ENCODE peak calls at places on chromosomes 12 and 14, in seven cellular contexts. E is left lung, H is IMR-90, W is lung, I is K562, R is heart right ventricle, A is right cardiac atrium. O is an unnamed sample.

GRCh38 chr12:9651265-9651729 is 18.2 kb upstream of the CLEC2D start:
- ATAC-seq in E (no peak), H (no peak), W (no peak), I (no peak), R (no peak), A (no peak), O (no peak)

GRCh38 chr14:81400852-81401251 is 728 bp upstream of the STON2 start:
- ATAC-seq in E (peak), H (no peak), W (peak), I (peak), R (peak), A (peak), O (peak)

GRCh38 chr12:131940121-131940520 is 9.6 kb upstream of the EP400 start:
- ATAC-seq in E (no peak), H (no peak), W (no peak), I (no peak), R (no peak), A (no peak), O (no peak)

GRCh38 chr14:94632305-94632590 is 20.1 kb downstream of the SERPINA3 start:
- ATAC-seq in E (no peak), H (no peak), W (no peak), I (no peak), R (no peak), A (no peak), O (no peak)

GRCh38 chr12:117261267-117261666 is 71.0 kb upstream of the FBXO21 start:
- ATAC-seq in E (no peak), H (no peak), W (no peak), I (no peak), R (no peak), A (no peak), O (no peak)

GRCh38 chr14:37594916-37595808 is at the start of the genes FOXA1 and TTC6:
- ATAC-seq in E (peak), H (peak), W (peak), I (peak), R (no peak), A (no peak), O (peak)

GRCh38 chr12:49643961-49644619 is 20.7 kb downstream of the PRPF40B start:
- ATAC-seq in E (no peak), H (no peak), W (no peak), I (peak), R (peak), A (peak), O (peak)

GRCh38 chr14:35963209-35963608 is 137.1 kb downstream of the BRMS1L start:
- ATAC-seq in E (peak), H (no peak), W (no peak), I (peak), R (no peak), A (no peak), O (no peak)

GRCh38 chr14:42980419-42980818 is 1373.7 kb downstream of the LRFN5 start:
- ATAC-seq in E (no peak), H (no peak), W (no peak), I (no peak), R (no peak), A (no peak), O (no peak)

GRCh38 chr12:3293446-3294161 is 197.4 kb upstream of the PRMT8 start:
- ATAC-seq in E (no peak), H (peak), W (no peak), I (peak), R (peak), A (peak), O (no peak)

GRCh38 chr14:95015046-95015445 is 142.3 kb downstream of the DICER1 start:
- ATAC-seq in E (no peak), H (no peak), W (no peak), I (no peak), R (no peak), A (no peak), O (no peak)

GRCh38 chr14:98931911-98932310 is 340.1 kb downstream of the BCL11B start:
- ATAC-seq in E (no peak), H (no peak), W (no peak), I (no peak), R (no peak), A (no peak), O (no peak)

GRCh38 chr12:53560386-53560785 is 53.1 kb upstream of the NPFF start:
- ATAC-seq in E (no peak), H (peak), W (no peak), I (no peak), R (peak), A (peak), O (peak)

GRCh38 chr12:9762369-9762768 is 1.7 kb upstream of the CD69 start:
- ATAC-seq in E (no peak), H (no peak), W (no peak), I (no peak), R (no peak), A (no peak), O (no peak)

GRCh38 chr12:11713202-11713601 is 63.7 kb downstream of the ETV6 start:
- ATAC-seq in E (no peak), H (no peak), W (no peak), I (no peak), R (no peak), A (no peak), O (no peak)

GRCh38 chr12:109310247-109311125 is 1.4 kb upstream of the FOXN4 start:
- ATAC-seq in E (peak), H (no peak), W (no peak), I (peak), R (no peak), A (no peak), O (no peak)

GRCh38 chr12:63420206-63420644 is 248.1 kb downstream of the DPY19L2 start:
- ATAC-seq in E (peak), H (peak), W (no peak), I (peak), R (peak), A (no peak), O (no peak)

GRCh38 chr14:100641274-100641860 is 54.1 kb upstream of the BEGAIN start:
- ATAC-seq in E (no peak), H (no peak), W (no peak), I (no peak), R (no peak), A (no peak), O (no peak)

GRCh38 chr12:8647968-8648367 is 14.7 kb downstream of the MFAP5 start:
- ATAC-seq in E (no peak), H (no peak), W (no peak), I (no peak), R (no peak), A (no peak), O (no peak)

GRCh38 chr14:35695647-35696046 is 113.4 kb downstream of the RALGAPA1 start:
- ATAC-seq in E (no peak), H (no peak), W (no peak), I (no peak), R (no peak), A (no peak), O (no peak)

GRCh38 chr12:26378721-26379120 is 183.3 kb downstream of the SSPN start:
- ATAC-seq in E (peak), H (no peak), W (no peak), I (no peak), R (peak), A (peak), O (no peak)

GRCh38 chr14:95287176-95287754 is 32.4 kb downstream of the CLMN start:
- ATAC-seq in E (no peak), H (no peak), W (no peak), I (no peak), R (no peak), A (no peak), O (no peak)

GRCh38 chr12:122159879-122160278 is 14.1 kb downstream of the IL31 start:
- ATAC-seq in E (no peak), H (no peak), W (no peak), I (peak), R (no peak), A (no peak), O (no peak)

GRCh38 chr12:68794653-68795253 is 13.2 kb upstream of the MDM2 start:
- ATAC-seq in E (no peak), H (peak), W (no peak), I (no peak), R (no peak), A (no peak), O (no peak)

GRCh38 chr14:65045011-65045410 is 57.3 kb downstream of the MAX start:
- ATAC-seq in E (no peak), H (no peak), W (no peak), I (peak), R (no peak), A (no peak), O (no peak)

GRCh38 chr12:70367268-70368141 is 1.4 kb downstream of the KCNMB4 start:
- ATAC-seq in E (no peak), H (no peak), W (no peak), I (no peak), R (peak), A (no peak), O (no peak)

GRCh38 chr12:51471465-51471864 is 46.8 kb downstream of the SLC4A8 start:
- ATAC-seq in E (no peak), H (no peak), W (no peak), I (no peak), R (no peak), A (no peak), O (no peak)

DNA sequence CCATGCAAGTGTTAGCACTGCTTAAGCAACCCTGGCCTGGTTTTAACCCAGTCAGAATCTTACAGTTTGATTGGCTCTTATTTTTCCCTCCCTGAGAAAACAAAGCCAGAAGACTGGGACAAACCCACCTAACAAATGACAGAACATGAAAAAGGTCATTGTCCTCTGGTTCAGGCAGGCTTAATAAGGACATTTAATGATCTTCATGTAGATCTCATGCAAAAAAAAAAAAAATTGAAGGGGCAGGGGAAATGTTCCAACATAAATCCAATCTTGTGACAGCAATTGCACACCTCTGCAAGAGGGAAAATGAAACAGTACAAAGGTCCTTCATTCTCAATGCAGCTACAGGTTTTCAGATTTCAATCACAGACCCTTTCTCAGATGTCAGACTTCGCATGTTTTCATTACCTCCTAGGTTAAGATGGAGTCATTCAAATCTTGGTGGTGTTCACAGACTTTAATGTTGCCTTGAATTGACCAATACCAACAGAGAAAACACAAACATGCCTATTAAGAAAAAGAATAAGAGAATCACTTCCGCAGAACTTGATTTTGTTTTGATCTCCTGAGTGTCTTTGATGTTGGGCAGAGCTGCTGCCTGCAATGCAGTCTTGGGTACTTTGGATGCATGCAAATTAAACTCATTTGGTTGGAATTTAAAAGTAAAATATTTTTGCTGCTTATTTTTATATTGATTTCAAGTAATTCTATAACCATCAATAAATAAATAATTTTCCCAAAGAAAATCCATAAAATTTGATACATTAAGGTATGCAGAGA is 359.0 kb downstream of the BTG1 start:
- ATAC-seq in E (no peak), H (no peak), W (no peak), I (no peak), R (no peak), A (no peak), O (no peak)
- H3K27ac ChIP-seq in E (no peak), H (no peak), W (no peak), I (no peak), R (no peak), A (no peak), O (no peak)

DNA sequence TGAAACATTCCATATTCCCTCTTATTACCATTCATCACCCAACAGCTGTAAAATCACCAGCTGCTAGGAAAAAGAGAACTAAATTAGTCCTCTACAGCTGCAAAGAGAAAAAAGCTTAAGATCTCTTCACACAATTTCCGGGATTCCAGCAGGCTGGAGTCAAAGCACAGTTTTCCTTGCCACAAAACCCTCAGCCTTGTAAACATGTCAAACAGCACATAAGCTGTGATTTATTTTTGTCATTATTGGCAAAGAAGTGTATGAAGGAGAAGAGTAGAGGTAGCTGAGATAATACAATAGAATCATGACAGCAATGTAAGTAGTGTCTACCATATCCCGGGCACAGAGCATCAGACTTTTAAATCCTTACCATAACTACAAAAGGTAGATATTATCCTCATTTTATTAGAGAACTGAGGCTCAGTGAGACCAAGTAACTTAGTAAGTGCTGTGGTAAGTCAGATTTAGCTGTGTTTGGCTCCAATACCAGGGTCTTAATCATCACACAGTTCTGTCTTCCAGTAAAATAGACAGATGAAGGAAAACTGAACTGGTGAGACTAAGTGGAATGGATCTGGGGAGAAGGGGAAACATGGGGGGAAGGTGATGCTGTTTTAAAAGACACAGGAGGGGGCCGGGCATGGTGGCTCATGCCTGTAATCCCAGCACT is 57.3 kb downstream of the NTN4 start:
- ATAC-seq in E (peak), H (peak), W (no peak), I (no peak), R (peak), A (no peak), O (peak)
- H3K27ac ChIP-seq in E (no peak), H (peak), W (no peak), I (no peak), R (peak), A (peak), O (peak)

GRCh38 chr12:124142395-124143005 is 152.4 kb upstream of the RFLNA start:
- ATAC-seq in E (no peak), H (no peak), W (no peak), I (no peak), R (no peak), A (no peak), O (no peak)
- H3K27ac ChIP-seq in E (no peak), H (no peak), W (no peak), I (no peak), R (no peak), A (no peak), O (no peak)

GRCh38 chr12:95633671-95634465 is 82.6 kb upstream of the USP44 start:
- ATAC-seq in E (peak), H (no peak), W (no peak), I (no peak), R (peak), A (peak), O (peak)

GRCh38 chr12:95637471-95638155 is 86.3 kb upstream of the USP44 start:
- ATAC-seq in E (no peak), H (peak), W (no peak), I (no peak), R (no peak), A (no peak), O (no peak)

GRCh38 chr12:95637010-95637409 is 85.7 kb upstream of the USP44 start:
- ATAC-seq in E (no peak), H (no peak), W (no peak), I (no peak), R (no peak), A (no peak), O (no peak)

GRCh38 chr12:95633049-95633545 is 81.8 kb upstream of the USP44 start:
- ATAC-seq in E (peak), H (peak), W (no peak), I (no peak), R (peak), A (peak), O (peak)

DNA sequence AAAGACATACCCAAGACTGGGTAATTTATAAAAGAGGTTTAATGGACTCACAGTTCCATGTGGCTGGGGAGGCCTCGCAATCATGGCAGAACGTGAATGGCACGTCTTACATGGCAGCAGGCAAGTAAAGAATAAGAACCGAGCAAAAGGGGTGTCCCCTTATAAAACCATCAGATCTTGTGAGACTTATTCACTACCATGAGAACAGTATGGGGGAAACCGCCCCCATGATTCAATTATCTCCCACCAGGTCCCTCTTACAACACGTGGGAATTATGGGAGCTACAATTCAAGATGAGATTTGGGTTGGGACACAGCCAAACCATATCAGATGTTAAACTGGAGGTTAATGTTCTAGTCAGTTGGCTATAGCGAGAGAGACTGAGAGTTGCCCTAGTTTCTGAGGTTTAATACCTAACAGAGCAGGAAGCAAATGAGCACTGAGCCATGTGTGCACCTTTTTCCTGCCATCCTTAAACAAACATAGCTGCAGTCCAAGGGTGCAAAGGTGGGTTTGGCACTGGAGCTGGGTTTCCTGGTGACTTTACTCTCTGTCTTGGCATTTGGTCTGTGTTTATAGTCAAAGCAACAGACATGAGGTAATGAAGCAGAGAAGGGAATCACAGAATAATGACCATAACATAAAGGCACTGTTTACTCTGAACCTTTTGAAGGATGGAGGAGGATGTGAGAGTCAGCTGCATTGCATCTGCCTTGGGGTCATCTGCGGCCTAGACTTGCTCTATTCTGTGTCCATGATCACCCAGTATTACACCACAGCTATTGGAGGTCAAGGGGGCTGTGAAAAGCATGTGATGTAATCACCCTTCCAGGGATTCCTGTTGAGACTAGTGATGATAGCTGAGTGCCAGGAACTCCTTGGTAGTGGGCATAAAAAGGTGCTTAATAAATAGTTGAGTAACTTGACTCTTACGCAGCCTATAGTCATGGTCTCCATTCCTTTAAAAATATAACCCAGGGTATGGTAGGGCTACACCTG is 83.6 kb upstream of the USP44 start:
- ATAC-seq in E (peak), H (peak), W (no peak), I (no peak), R (no peak), A (peak), O (peak)
- H3K27ac ChIP-seq in E (no peak), H (peak), W (no peak), I (no peak), R (no peak), A (no peak), O (no peak)

GRCh38 chr12:91181053-91181452 is 1.6 kb downstream of the DCN start:
- ATAC-seq in E (peak), H (no peak), W (no peak), I (no peak), R (no peak), A (no peak), O (no peak)
- H3K27ac ChIP-seq in E (peak), H (peak), W (no peak), I (no peak), R (peak), A (no peak), O (peak)

GRCh38 chr12:46046436-46046835 is 56.1 kb upstream of the SCAF11 start:
- ATAC-seq in E (no peak), H (no peak), W (no peak), I (no peak), R (no peak), A (no peak), O (no peak)
- H3K27ac ChIP-seq in E (no peak), H (no peak), W (no peak), I (no peak), R (no peak), A (no peak), O (no peak)

GRCh38 chr12:57590892-57591566 is at the start of gene PIP4K2C:
- ATAC-seq in E (peak), H (peak), W (peak), I (peak), R (peak), A (peak), O (peak)
- H3K27ac ChIP-seq in E (peak), H (no peak), W (peak), I (peak), R (no peak), A (peak), O (peak)

GRCh38 chr14:21454843-21455550 is 926 bp downstream of the CHD8 start:
- ATAC-seq in E (peak), H (no peak), W (no peak), I (peak), R (no peak), A (no peak), O (no peak)
- H3K27ac ChIP-seq in E (peak), H (peak), W (peak), I (peak), R (no peak), A (no peak), O (no peak)

DNA sequence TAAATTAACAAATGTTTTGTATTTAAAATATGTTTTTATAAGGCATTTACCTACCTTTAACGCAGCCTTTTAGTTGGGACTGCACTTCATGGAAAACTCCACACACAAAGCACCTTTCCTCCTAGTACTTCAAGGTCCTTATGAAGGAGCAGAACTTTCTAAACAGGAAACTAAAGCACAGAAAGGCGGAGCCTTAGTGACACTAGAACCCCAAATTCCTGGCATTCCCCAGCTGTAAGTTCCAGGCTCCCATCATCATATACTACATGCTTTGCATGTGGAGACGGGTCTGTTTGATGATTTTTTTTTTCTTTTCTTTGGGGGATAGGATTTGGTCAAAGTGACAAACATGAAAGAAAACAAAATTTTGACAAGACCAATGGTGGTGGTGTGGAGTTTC is 39.5 kb downstream of the STXBP6 start:
- ATAC-seq in E (peak), H (no peak), W (no peak), I (no peak), R (no peak), A (no peak), O (no peak)
- H3K27ac ChIP-seq in E (peak), H (no peak), W (no peak), I (no peak), R (no peak), A (no peak), O (no peak)